ENCODE peak calls at places on chromosomes 16 and 17, in six cellular contexts. G, R, I, W, U and A are unnamed samples.

GRCh38 chr17:63519972-63520882 is 2.9 kb upstream of the KCNH6 start:
- DNase-seq in G (peak), R (no peak), I (no peak), W (no peak), U (no peak), A (no peak)

GRCh38 chr17:4375039-4375748 is 8.7 kb upstream of the UBE2G1 start:
- DNase-seq in G (no peak), R (no peak), I (no peak), W (no peak), U (no peak), A (no peak)

GRCh38 chr16:26177438-26177837 is 485.7 kb downstream of the HS3ST4 start:
- DNase-seq in G (no peak), R (no peak), I (no peak), W (no peak), U (no peak), A (no peak)

GRCh38 chr17:78271419-78272160 is 40.2 kb downstream of the TMEM235 start:
- DNase-seq in G (no peak), R (no peak), I (no peak), W (no peak), U (no peak), A (no peak)

GRCh38 chr17:7225711-7226331 is 6.1 kb downstream of the ACADVL start:
- DNase-seq in G (no peak), R (no peak), I (no peak), W (no peak), U (no peak), A (no peak)

GRCh38 chr16:54930034-54930938 is at the start of gene IRX5:
- DNase-seq in G (peak), R (peak), I (peak), W (no peak), U (peak), A (peak)

GRCh38 chr17:40596261-40596919 is 31.1 kb upstream of the CCR7 start:
- DNase-seq in G (no peak), R (no peak), I (no peak), W (no peak), U (no peak), A (no peak)

GRCh38 chr16:52283581-52284375 is 263.2 kb downstream of the TOX3 start:
- DNase-seq in G (no peak), R (no peak), I (no peak), W (no peak), U (no peak), A (no peak)

GRCh38 chr17:62950067-62950466 is 16.0 kb upstream of the TANC2 start:
- DNase-seq in G (no peak), R (no peak), I (no peak), W (no peak), U (no peak), A (no peak)

GRCh38 chr16:73713817-73714495 is 582.7 kb upstream of the PSMD7 start:
- DNase-seq in G (peak), R (peak), I (no peak), W (no peak), U (peak), A (no peak)

GRCh38 chr16:3071655-3072054 is 6.2 kb downstream of the IL32 start:
- DNase-seq in G (no peak), R (no peak), I (no peak), W (no peak), U (no peak), A (no peak)

GRCh38 chr17:2054262-2054739 is 602 bp upstream of the HIC1 start:
- DNase-seq in G (peak), R (no peak), I (no peak), W (peak), U (no peak), A (no peak)

GRCh38 chr16:30786115-30786935 is 680 bp downstream of the ZNF629 start:
- DNase-seq in G (peak), R (peak), I (no peak), W (no peak), U (peak), A (no peak)